ENCODE peak calls at places on chromosome 21, in six cellular contexts. B is NCI-H1092; P is Caco-2; O is activated CD8-positive, alpha-beta memory T cell treated with anti-CD3 and anti-CD28 coated beads, Interleukin-2, amount 50 U/mL, for 48 hours; S is MG63; A is EL. Z is an unnamed sample.

GRCh38 chr21:18142639-18143038 is 102.0 kb upstream of the CHODL start:
- DNase-seq in B (peak), P (no peak), O (no peak), S (no peak), A (no peak), Z (no peak)

GRCh38 chr21:39714331-39714730 is 30.7 kb upstream of the IGSF5 start:
- DNase-seq in B (no peak), P (no peak), O (no peak), S (no peak), A (no peak), Z (no peak)

GRCh38 chr21:36437745-36438128 is 42.2 kb downstream of the CLDN14 start:
- DNase-seq in B (no peak), P (no peak), O (no peak), S (peak), A (peak), Z (no peak)

GRCh38 chr21:36436829-36437744 is 42.8 kb downstream of the CLDN14 start:
- DNase-seq in B (no peak), P (no peak), O (no peak), S (no peak), A (no peak), Z (no peak)

GRCh38 chr21:41138711-41139110 is 29.2 kb upstream of the BACE2 start:
- DNase-seq in B (no peak), P (no peak), O (no peak), S (no peak), A (no peak), Z (no peak)

GRCh38 chr21:34884346-34884929 is 164.7 kb downstream of the RUNX1 start:
- DNase-seq in B (no peak), P (no peak), O (no peak), S (no peak), A (no peak), Z (no peak)

GRCh38 chr21:40504825-40505224 is 342.1 kb downstream of the DSCAM start:
- DNase-seq in B (no peak), P (no peak), O (no peak), S (no peak), A (no peak), Z (no peak)

GRCh38 chr21:14259669-14260458 is 43.9 kb downstream of the RBM11 start:
- DNase-seq in B (no peak), P (peak), O (no peak), S (no peak), A (peak), Z (no peak)

GRCh38 chr21:46622226-46622625 is 13.2 kb upstream of the PRMT2 start:
- DNase-seq in B (no peak), P (no peak), O (no peak), S (no peak), A (no peak), Z (peak)

GRCh38 chr21:43829575-43830119 is 35.4 kb upstream of the AGPAT3 start:
- DNase-seq in B (no peak), P (no peak), O (no peak), S (no peak), A (no peak), Z (no peak)

GRCh38 chr21:27454234-27454633 is 487.3 kb upstream of the ADAMTS5 start:
- DNase-seq in B (no peak), P (no peak), O (no peak), S (no peak), A (no peak), Z (no peak)

GRCh38 chr21:39641827-39642450 is 29.2 kb downstream of the B3GALT5 start:
- DNase-seq in B (no peak), P (no peak), O (no peak), S (no peak), A (no peak), Z (no peak)

GRCh38 chr21:46131721-46132651 is 23.4 kb downstream of the FTCD start:
- DNase-seq in B (no peak), P (no peak), O (no peak), S (no peak), A (no peak), Z (no peak)

GRCh38 chr21:44477131-44477530 is 21.8 kb downstream of the LRRC3 start:
- DNase-seq in B (no peak), P (no peak), O (no peak), S (no peak), A (no peak), Z (no peak)

GRCh38 chr21:43290529-43291346 is 121.9 kb downstream of the CRYAA start:
- DNase-seq in B (peak), P (no peak), O (no peak), S (no peak), A (no peak), Z (no peak)

GRCh38 chr21:23936224-23936623 is 1671.1 kb downstream of the MRPL39 start:
- DNase-seq in B (no peak), P (peak), O (no peak), S (peak), A (no peak), Z (no peak)

GRCh38 chr21:31731112-31731801 is 661 bp downstream of the SCAF4 start:
- DNase-seq in B (no peak), P (peak), O (peak), S (peak), A (peak), Z (no peak)

Z was measured in occipital lobe.